ENCODE peak calls at places on chromosomes 4 and X, in six cellular contexts. R is ascending aorta, Q is AG04450, P is heart right ventricle, J is H9, X is breast epithelium. Z is an unnamed sample. For H3K9me3, the result is how much of the 10 kb centered on the place peaks cover.

GRCh38 chrX:46574941-46575381 is 1.4 kb downstream of the CHST7 start:
- DNase-seq in R (no peak), P (peak), J (peak), X (no peak), Q (no peak), Z (no peak)

GRCh38 chrX:150163181-150163930 is 199.8 kb upstream of the MAMLD1 start:
- DNase-seq in J (no peak), X (no peak), R (no peak), P (no peak), Q (no peak), Z (no peak)

GRCh38 chr4:162164881-162165528 is 1.2 kb upstream of the FSTL5 start:
- DNase-seq in R (no peak), J (no peak), Q (no peak), X (no peak), P (no peak), Z (no peak)

GRCh38 chr4:121923306-121923705 is 28.6 kb downstream of the TRPC3 start:
- DNase-seq in P (no peak), Q (no peak), R (no peak), X (no peak), J (no peak), Z (no peak)

GRCh38 chr4:53507671-53508286 is 83.5 kb downstream of the LNX1 start:
- DNase-seq in X (no peak), Q (no peak), J (no peak), P (peak), R (peak), Z (no peak)

GRCh38 chr4:112881842-112882241 is 167.6 kb upstream of the ANK2 start:
- DNase-seq in Q (no peak), X (no peak), R (no peak), J (no peak), P (no peak), Z (no peak)

GRCh38 chrX:26651755-26652154 is 435.8 kb downstream of the MAGEB5 start:
- DNase-seq in J (no peak), R (no peak), P (no peak), X (no peak), Q (no peak), Z (no peak)

GRCh38 chrX:105872921-105873320 is 50.6 kb downstream of the NRK start:
- DNase-seq in P (no peak), R (no peak), J (no peak), X (no peak), Q (no peak), Z (no peak)

GRCh38 chr4:40763228-40763716 is 13.5 kb downstream of the NSUN7 start:
- DNase-seq in J (no peak), X (no peak), P (no peak), Q (peak), R (no peak), Z (no peak)

GRCh38 chrX:49117597-49117996 is 5.9 kb downstream of the GPKOW start:
- DNase-seq in Q (no peak), P (no peak), R (no peak), J (no peak), X (no peak), Z (no peak)

GRCh38 chrX:23879380-23880090 is 28.2 kb downstream of the APOO start:
- DNase-seq in J (no peak), Q (no peak), P (no peak), R (no peak), X (no peak), Z (no peak)

GRCh38 chr4:113840850-113841249 is 79.3 kb upstream of the CAMK2D start:
- DNase-seq in X (no peak), Q (no peak), J (no peak), P (no peak), R (no peak), Z (no peak)

GRCh38 chr4:94240384-94240783 is 32.7 kb downstream of the SMARCAD1 start:
- DNase-seq in R (no peak), X (no peak), J (no peak), Q (no peak), P (no peak), Z (no peak)

GRCh38 chr4:2059034-2059725 is at the start of gene NAT8L:
- DNase-seq in P (peak), Q (no peak), J (peak), X (no peak), R (no peak), Z (no peak)

GRCh38 chr4:183241771-183242170 is 78.3 kb downstream of the CLDN22 start:
- DNase-seq in X (no peak), J (no peak), Q (no peak), P (no peak), R (no peak), Z (no peak)

GRCh38 chr4:28357985-28358384 is 1497.3 kb downstream of the STIM2 start:
- DNase-seq in Q (no peak), P (no peak), J (peak), R (no peak), X (no peak), Z (no peak)

GRCh38 chrX:2450681-2451080 is 50.1 kb downstream of the DHRSX start:
- DNase-seq in J (no peak), P (no peak), R (no peak), X (no peak), Q (no peak), Z (no peak)

GRCh38 chr4:165813606-165814005 is 59.4 kb upstream of the TLL1 start:
- DNase-seq in P (no peak), X (no peak), J (no peak), R (no peak), Q (no peak), Z (no peak)

DNA sequence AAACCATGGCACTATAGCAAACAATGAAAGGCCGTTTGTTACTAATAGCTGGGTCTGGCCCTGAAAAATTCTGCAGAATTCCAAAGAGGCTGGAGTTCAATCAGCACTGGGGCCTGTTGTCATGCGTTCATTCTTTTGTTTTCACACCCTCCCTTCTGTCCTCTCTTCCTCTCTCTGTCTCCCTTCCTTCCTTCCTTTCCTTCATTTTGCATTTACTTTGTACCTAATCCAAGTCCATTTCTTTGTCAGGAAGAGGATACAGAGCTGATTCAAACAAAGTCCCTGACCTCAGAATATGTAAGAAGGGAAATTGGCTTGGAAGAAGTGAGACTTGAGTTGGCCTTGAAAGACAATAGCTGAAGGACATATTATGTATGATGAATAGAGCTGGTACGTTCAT is 119.6 kb upstream of the LDB2 start:
- DNase-seq in P (no peak), J (no peak), X (no peak), Q (no peak), R (no peak), Z (no peak)
- TF ChIP-seq CTCF in P (no peak), J (no peak), X (no peak), Q (no peak), R (no peak), Z (no peak)

DNA sequence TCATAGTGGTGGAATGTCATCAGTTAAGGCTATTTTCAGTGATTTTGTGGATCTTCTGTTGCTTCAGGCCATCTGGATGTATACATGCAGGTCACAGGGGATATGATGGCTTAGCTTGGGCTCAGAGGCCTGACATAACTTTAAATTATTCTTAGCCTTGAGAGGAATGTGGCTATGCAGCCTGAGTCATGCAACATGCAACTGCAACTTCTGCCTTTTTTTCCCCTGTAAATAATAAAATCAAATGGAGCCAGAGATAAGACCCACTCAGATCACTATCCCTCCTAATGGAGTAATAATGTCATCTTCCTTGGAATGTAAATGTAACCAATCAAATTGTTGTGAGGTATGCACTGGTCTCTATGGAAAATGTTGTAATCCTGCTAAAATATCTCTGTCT is 54.8 kb downstream of the MAGEB17 start:
- DNase-seq in J (no peak), X (no peak), R (no peak), P (no peak), Q (peak), Z (no peak)
- H3K9me3 ChIP-seq in J (under half), X (under half), R (under half), P (under half), Q (under half), Z (under half)

DNA sequence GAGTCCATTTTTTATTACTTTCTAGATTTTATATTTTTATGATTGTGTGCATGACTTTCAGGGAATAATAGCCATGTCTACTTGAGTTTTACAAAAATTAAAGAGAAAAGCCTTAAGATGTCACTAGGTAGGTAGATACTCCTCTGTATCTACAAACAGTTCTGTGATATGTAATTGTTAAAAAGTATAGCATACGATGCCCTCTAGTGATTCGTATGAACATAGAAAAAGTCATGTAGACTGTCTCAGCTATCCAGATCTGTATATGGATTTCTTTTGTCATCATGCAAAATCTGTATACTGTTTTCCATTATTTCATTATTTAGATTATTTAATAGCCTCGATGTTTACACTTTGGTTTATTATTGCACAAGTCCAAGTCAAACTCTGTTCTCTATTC is 856.6 kb downstream of the CENPC start:
- DNase-seq in X (no peak), R (no peak), P (no peak), J (no peak), Q (no peak), Z (no peak)
- TF ChIP-seq CTCF in X (no peak), R (no peak), P (peak), J (peak), Q (no peak), Z (no peak)

GRCh38 chr4:167956676-167957075 is 135.7 kb upstream of the ANXA10 start:
- DNase-seq in X (no peak), P (no peak), Q (no peak), J (no peak), R (no peak), Z (no peak)

DNA sequence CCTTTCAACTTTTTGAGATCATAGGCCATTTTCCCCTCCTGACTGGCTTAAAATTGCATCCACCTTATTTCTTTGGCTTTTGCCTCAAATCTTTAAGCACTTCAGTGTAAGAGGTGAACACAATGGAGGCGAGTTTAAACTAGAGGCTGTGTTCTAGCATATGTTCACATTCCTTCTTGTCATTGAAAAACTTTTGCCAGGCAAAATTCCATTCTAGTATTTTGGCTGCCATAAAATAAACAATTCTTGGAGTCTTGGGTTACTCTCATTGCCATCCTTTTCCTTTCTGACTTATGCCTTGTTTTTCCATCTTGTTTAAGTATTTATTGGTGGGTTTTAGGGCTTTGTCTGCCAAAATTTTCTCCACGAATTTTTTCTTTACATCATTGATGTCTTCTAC is 137.3 kb upstream of the ANXA10 start:
- DNase-seq in Q (no peak), R (no peak), X (no peak), J (no peak), P (no peak), Z (no peak)
- H3K9me3 ChIP-seq in Q (under half), R (under half), X (under half), J (under half), P (half or more), Z (under half)

GRCh38 chr4:159764343-159764952 is 661.6 kb downstream of the RAPGEF2 start:
- DNase-seq in Q (no peak), R (no peak), P (no peak), X (no peak), J (no peak), Z (no peak)
- TF ChIP-seq CTCF in Q (no peak), R (peak), P (peak), X (no peak), J (peak), Z (no peak)

DNA sequence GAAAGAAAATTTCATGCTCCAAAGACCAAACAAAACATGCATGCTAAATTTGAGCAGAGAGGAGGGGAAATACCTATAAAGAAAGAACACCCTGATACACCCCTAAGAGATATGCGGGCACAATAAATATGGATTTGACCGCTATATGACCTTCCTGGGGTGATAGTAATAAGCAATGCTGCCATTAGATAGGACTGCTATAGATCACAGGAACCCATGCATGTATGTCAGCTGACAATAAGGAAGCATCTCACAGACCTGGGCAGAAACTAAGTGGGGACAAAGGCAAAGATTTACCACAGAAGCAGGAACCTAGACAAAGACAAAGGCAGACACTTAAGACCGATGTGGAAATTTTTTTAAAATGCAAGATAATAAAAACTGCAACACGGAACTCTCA is 21.3 kb downstream of the ZNF721 start:
- DNase-seq in J (no peak), R (no peak), X (no peak), P (no peak), Q (no peak), Z (no peak)
- H3K9me3 ChIP-seq in J (under half), R (under half), X (under half), P (half or more), Q (under half), Z (under half)

GRCh38 chrX:8868070-8868795 is 67.0 kb upstream of the FAM9A start:
- DNase-seq in X (no peak), R (no peak), P (no peak), J (no peak), Q (peak), Z (no peak)

GRCh38 chrX:8867454-8867853 is 66.3 kb upstream of the FAM9A start:
- DNase-seq in P (no peak), J (no peak), R (no peak), X (no peak), Q (no peak), Z (no peak)

GRCh38 chrX:8870411-8870810 is 69.2 kb upstream of the FAM9A start:
- DNase-seq in Q (no peak), X (no peak), P (no peak), R (no peak), J (no peak), Z (no peak)

GRCh38 chrX:8869812-8870211 is 68.6 kb upstream of the FAM9A start:
- DNase-seq in Q (no peak), R (no peak), J (no peak), P (no peak), X (no peak), Z (no peak)

DNA sequence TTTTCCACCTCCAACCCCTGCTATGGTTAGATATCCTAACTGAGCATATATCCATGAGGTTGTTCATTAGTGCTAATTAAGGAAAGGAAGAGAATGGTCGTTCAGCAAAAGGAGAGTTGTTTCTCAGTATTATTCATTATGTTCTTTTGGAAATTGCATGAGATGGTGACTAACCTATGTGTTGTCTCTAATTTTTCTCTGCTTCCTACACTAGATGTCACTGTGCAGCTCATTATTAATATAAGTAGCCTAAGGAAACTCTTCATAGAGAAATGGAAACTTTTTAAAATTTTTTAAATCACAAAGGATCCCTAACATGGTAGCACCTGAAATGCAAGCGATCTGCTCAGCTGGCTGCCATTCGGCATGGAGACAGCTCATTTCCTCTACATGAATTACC is 67.7 kb upstream of the FAM9A start:
- DNase-seq in R (no peak), J (no peak), P (no peak), Q (no peak), X (no peak), Z (no peak)
- TF ChIP-seq CTCF in R (peak), J (no peak), P (peak), Q (peak), X (no peak), Z (no peak)

DNA sequence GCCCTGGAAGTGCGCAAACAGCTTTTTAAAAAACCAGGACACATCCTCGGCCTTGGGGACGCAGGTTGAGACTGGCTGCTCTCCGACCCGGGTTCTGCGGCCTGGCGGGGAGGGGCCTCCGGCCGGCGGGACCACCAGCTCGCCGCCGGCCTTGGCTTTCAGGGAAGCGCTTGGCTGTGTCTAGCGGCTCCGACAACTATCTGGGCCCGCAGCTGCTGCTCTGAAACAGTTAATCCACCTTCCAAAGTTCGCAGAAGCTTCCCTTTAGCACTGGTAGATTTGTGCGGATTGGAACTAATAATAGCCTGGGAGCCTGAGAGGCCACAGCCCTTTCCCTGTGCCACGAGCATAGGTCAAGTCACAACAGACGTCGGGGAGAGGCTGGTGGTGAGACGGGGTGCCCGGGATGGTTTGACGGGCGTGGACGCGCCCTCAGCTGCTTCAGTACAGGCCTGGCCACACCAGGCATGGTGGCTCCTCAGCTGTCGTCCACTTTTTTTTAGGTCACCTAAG is 1.2 kb upstream of the SEL1L3 start:
- DNase-seq in P (no peak), J (peak), R (no peak), X (no peak), Q (no peak), Z (no peak)
- H3K9me3 ChIP-seq in P (under half), J (under half), R (under half), X (under half), Q (under half), Z (under half)